ENCODE peak calls at places on chromosomes 4 and X, in four cellular contexts. One of them, this sample, is unnamed.

GRCh38 chr4:8277356-8278008 is 7.9 kb downstream of the HTRA3 start:
- DNase-seq in choroid plexus epithelial cell: no peak
- DNase-seq in fibroblast of lung: no peak
- DNase-seq in tibial artery: no peak
- DNase-seq in this sample: no peak

GRCh38 chr4:22573198-22573597 is 57.3 kb upstream of the ADGRA3 start:
- DNase-seq in choroid plexus epithelial cell: no peak
- DNase-seq in fibroblast of lung: peak; percentile 36
- DNase-seq in tibial artery: peak; percentile 81
- DNase-seq in this sample: no peak

GRCh38 chr4:73257995-73258667 is 467 bp downstream of the ANKRD17 start:
- DNase-seq in choroid plexus epithelial cell: peak; percentile 33
- DNase-seq in fibroblast of lung: peak; percentile 41
- DNase-seq in tibial artery: peak; percentile 71
- DNase-seq in this sample: peak; percentile 71

GRCh38 chrX:40245411-40246140 is 147.8 kb upstream of the BCOR start:
- DNase-seq in choroid plexus epithelial cell: peak; percentile 90
- DNase-seq in fibroblast of lung: peak; percentile 58
- DNase-seq in tibial artery: no peak
- DNase-seq in this sample: no peak

GRCh38 chr4:156870861-156871260 is 100.7 kb downstream of the PDGFC start:
- DNase-seq in choroid plexus epithelial cell: no peak
- DNase-seq in fibroblast of lung: no peak
- DNase-seq in tibial artery: no peak
- DNase-seq in this sample: no peak

GRCh38 chrX:76971393-76972376 is 475.5 kb upstream of the FGF16 start:
- DNase-seq in choroid plexus epithelial cell: no peak
- DNase-seq in fibroblast of lung: no peak
- DNase-seq in tibial artery: no peak
- DNase-seq in this sample: peak; percentile 30

GRCh38 chrX:37905436-37906147 is 58.2 kb upstream of the DYNLT3 start:
- DNase-seq in choroid plexus epithelial cell: peak; percentile 63
- DNase-seq in fibroblast of lung: peak; percentile 7
- DNase-seq in tibial artery: no peak
- DNase-seq in this sample: no peak

GRCh38 chr4:114563536-114564315 is 34.9 kb upstream of the UGT8 start:
- DNase-seq in choroid plexus epithelial cell: peak; percentile 23
- DNase-seq in fibroblast of lung: no peak
- DNase-seq in tibial artery: no peak
- DNase-seq in this sample: no peak

GRCh38 chr4:21795091-21795490 is 153.5 kb downstream of the KCNIP4 start:
- DNase-seq in choroid plexus epithelial cell: peak; percentile 86
- DNase-seq in fibroblast of lung: peak; percentile 65
- DNase-seq in tibial artery: no peak
- DNase-seq in this sample: no peak

GRCh38 chrX:39910651-39911050 is 187.1 kb downstream of the BCOR start:
- DNase-seq in choroid plexus epithelial cell: no peak
- DNase-seq in fibroblast of lung: no peak
- DNase-seq in tibial artery: no peak
- DNase-seq in this sample: no peak

GRCh38 chr4:13866881-13867280 is 239.4 kb upstream of the BOD1L1 start:
- DNase-seq in choroid plexus epithelial cell: peak; percentile 33
- DNase-seq in fibroblast of lung: no peak
- DNase-seq in tibial artery: no peak
- DNase-seq in this sample: no peak

GRCh38 chr4:90186229-90186628 is 59.0 kb downstream of the CCSER1 start:
- DNase-seq in choroid plexus epithelial cell: no peak
- DNase-seq in fibroblast of lung: no peak
- DNase-seq in tibial artery: no peak
- DNase-seq in this sample: no peak

GRCh38 chr4:150236626-150237025 is 158.4 kb downstream of the DCLK2 start:
- DNase-seq in choroid plexus epithelial cell: no peak
- DNase-seq in fibroblast of lung: peak; percentile 52
- DNase-seq in tibial artery: no peak
- DNase-seq in this sample: no peak

GRCh38 chr4:176334066-176334465 is 14.3 kb downstream of the SPCS3 start:
- DNase-seq in choroid plexus epithelial cell: no peak
- DNase-seq in fibroblast of lung: no peak
- DNase-seq in tibial artery: no peak
- DNase-seq in this sample: no peak

GRCh38 chr4:76074468-76074867 is at the start of gene ART3:
- DNase-seq in choroid plexus epithelial cell: peak; percentile 37
- DNase-seq in fibroblast of lung: no peak
- DNase-seq in tibial artery: no peak
- DNase-seq in this sample: no peak

GRCh38 chr4:4663028-4663427 is 121.2 kb upstream of the STX18 start:
- DNase-seq in choroid plexus epithelial cell: peak; percentile 39
- DNase-seq in fibroblast of lung: peak; percentile 33
- DNase-seq in tibial artery: no peak
- DNase-seq in this sample: no peak

GRCh38 chr4:81164126-81164525 is 50.9 kb downstream of the PRKG2 start:
- DNase-seq in choroid plexus epithelial cell: no peak
- DNase-seq in fibroblast of lung: no peak
- DNase-seq in tibial artery: no peak
- DNase-seq in this sample: no peak

GRCh38 chr4:81165853-81166430 is 49.1 kb downstream of the PRKG2 start:
- DNase-seq in choroid plexus epithelial cell: peak; percentile 42
- DNase-seq in fibroblast of lung: peak; percentile 22
- DNase-seq in tibial artery: no peak
- DNase-seq in this sample: no peak

GRCh38 chr4:81162752-81163458 is 52.1 kb downstream of the PRKG2 start:
- DNase-seq in choroid plexus epithelial cell: no peak
- DNase-seq in fibroblast of lung: no peak
- DNase-seq in tibial artery: no peak
- DNase-seq in this sample: no peak

GRCh38 chr4:81164623-81165416 is 50.2 kb downstream of the PRKG2 start:
- DNase-seq in choroid plexus epithelial cell: peak; percentile 56
- DNase-seq in fibroblast of lung: peak; percentile 39
- DNase-seq in tibial artery: no peak
- DNase-seq in this sample: no peak

GRCh38 chr4:81166431-81166830 is 48.6 kb downstream of the PRKG2 start:
- DNase-seq in choroid plexus epithelial cell: peak; percentile 64
- DNase-seq in fibroblast of lung: peak; percentile 36
- DNase-seq in tibial artery: no peak
- DNase-seq in this sample: no peak
- H3K4me3 ChIP-seq in choroid plexus epithelial cell: no peak overlapping the region
- H3K4me3 ChIP-seq in fibroblast of lung: no peak overlapping the region
- H3K4me3 ChIP-seq in tibial artery: no peak overlapping the region
- H3K4me3 ChIP-seq in this sample: no peak overlapping the region

GRCh38 chr4:18020145-18020670 is 1.3 kb downstream of the LCORL start:
- DNase-seq in choroid plexus epithelial cell: peak; percentile 15
- DNase-seq in fibroblast of lung: peak; percentile 20
- DNase-seq in tibial artery: no peak
- DNase-seq in this sample: peak; percentile 31

GRCh38 chr4:18021720-18022571 is at the start of gene LCORL:
- DNase-seq in choroid plexus epithelial cell: peak; percentile 98
- DNase-seq in fibroblast of lung: peak; percentile 97
- DNase-seq in tibial artery: peak; percentile 96
- DNase-seq in this sample: peak; percentile 99

GRCh38 chr4:18021470-18021719 is 160 bp downstream of the LCORL start:
- DNase-seq in choroid plexus epithelial cell: no peak
- DNase-seq in fibroblast of lung: peak; percentile 21
- DNase-seq in tibial artery: no peak
- DNase-seq in this sample: no peak

GRCh38 chr4:18022572-18023039 is 1.1 kb upstream of the LCORL start:
- DNase-seq in choroid plexus epithelial cell: peak; percentile 23
- DNase-seq in fibroblast of lung: peak; percentile 12
- DNase-seq in tibial artery: no peak
- DNase-seq in this sample: no peak

GRCh38 chr4:18020671-18021469 is 685 bp downstream of the LCORL start:
- DNase-seq in choroid plexus epithelial cell: peak; percentile 84
- DNase-seq in fibroblast of lung: peak; percentile 87
- DNase-seq in tibial artery: peak; percentile 81
- DNase-seq in this sample: peak; percentile 86
- TF ChIP-seq CTCF in choroid plexus epithelial cell: no peak
- TF ChIP-seq CTCF in fibroblast of lung: no peak
- TF ChIP-seq CTCF in tibial artery: no peak
- TF ChIP-seq CTCF in this sample: no peak

GRCh38 chr4:11151500-11151899 is 277.2 kb downstream of the HS3ST1 start:
- DNase-seq in choroid plexus epithelial cell: no peak
- DNase-seq in fibroblast of lung: no peak
- DNase-seq in tibial artery: no peak
- DNase-seq in this sample: peak; percentile 47

GRCh38 chr4:11152684-11153083 is 276.0 kb downstream of the HS3ST1 start:
- DNase-seq in choroid plexus epithelial cell: no peak
- DNase-seq in fibroblast of lung: no peak
- DNase-seq in tibial artery: no peak
- DNase-seq in this sample: no peak

GRCh38 chr4:11149612-11150259 is 279.0 kb downstream of the HS3ST1 start:
- DNase-seq in choroid plexus epithelial cell: no peak
- DNase-seq in fibroblast of lung: no peak
- DNase-seq in tibial artery: no peak
- DNase-seq in this sample: peak; percentile 2
- H3K4me3 ChIP-seq in choroid plexus epithelial cell: no peak overlapping the region
- H3K4me3 ChIP-seq in fibroblast of lung: no peak overlapping the region
- H3K4me3 ChIP-seq in tibial artery: no peak overlapping the region
- H3K4me3 ChIP-seq in this sample: no peak overlapping the region

GRCh38 chr4:130703211-130703920 is 1607.4 kb downstream of the C4orf33 start:
- DNase-seq in choroid plexus epithelial cell: no peak
- DNase-seq in fibroblast of lung: no peak
- DNase-seq in tibial artery: no peak
- DNase-seq in this sample: no peak
- TF ChIP-seq CTCF in choroid plexus epithelial cell: no peak
- TF ChIP-seq CTCF in fibroblast of lung: no peak
- TF ChIP-seq CTCF in tibial artery: no peak
- TF ChIP-seq CTCF in this sample: no peak

GRCh38 chrX:120463241-120463640 is 5.9 kb downstream of the LAMP2 start:
- DNase-seq in choroid plexus epithelial cell: peak; percentile 87
- DNase-seq in fibroblast of lung: peak; percentile 72
- DNase-seq in tibial artery: no peak
- DNase-seq in this sample: no peak
- H3K4me3 ChIP-seq in choroid plexus epithelial cell: no peak overlapping the region
- H3K4me3 ChIP-seq in fibroblast of lung: no peak overlapping the region
- H3K4me3 ChIP-seq in tibial artery: no peak overlapping the region
- H3K4me3 ChIP-seq in this sample: no peak overlapping the region

DNA sequence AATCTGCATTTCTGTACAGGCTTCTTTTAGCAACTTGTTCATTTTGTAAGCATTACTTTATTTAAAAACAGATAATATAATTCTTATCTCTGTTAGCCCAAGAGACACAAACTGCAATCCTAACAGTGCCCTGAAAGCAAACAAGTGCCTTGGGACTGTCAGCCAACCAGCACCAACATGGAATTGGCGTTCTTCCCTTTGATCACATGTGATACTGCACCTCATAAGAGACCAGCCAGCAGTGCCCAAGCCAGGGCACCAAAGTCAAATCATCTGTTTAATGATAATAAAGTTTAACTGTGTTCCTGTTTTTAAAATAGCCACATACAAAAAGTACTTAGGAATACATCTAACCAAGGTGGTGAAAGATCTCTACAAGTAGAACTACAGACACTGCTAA is 223.2 kb downstream of the PRDM5 start:
- DNase-seq in choroid plexus epithelial cell: no peak
- DNase-seq in fibroblast of lung: no peak
- DNase-seq in tibial artery: no peak
- DNase-seq in this sample: no peak
- TF ChIP-seq CTCF in choroid plexus epithelial cell: no peak
- TF ChIP-seq CTCF in fibroblast of lung: no peak
- TF ChIP-seq CTCF in tibial artery: no peak
- TF ChIP-seq CTCF in this sample: no peak

GRCh38 chr4:139625487-139625886 is 40.1 kb upstream of the MGST2 start:
- DNase-seq in choroid plexus epithelial cell: no peak
- DNase-seq in fibroblast of lung: no peak
- DNase-seq in tibial artery: no peak
- DNase-seq in this sample: no peak

GRCh38 chr4:139624441-139625130 is 41.0 kb upstream of the MGST2 start:
- DNase-seq in choroid plexus epithelial cell: no peak
- DNase-seq in fibroblast of lung: no peak
- DNase-seq in tibial artery: no peak
- DNase-seq in this sample: no peak

GRCh38 chr4:139629761-139630160 is 35.9 kb upstream of the MGST2 start:
- DNase-seq in choroid plexus epithelial cell: no peak
- DNase-seq in fibroblast of lung: no peak
- DNase-seq in tibial artery: no peak
- DNase-seq in this sample: no peak

GRCh38 chr4:139630991-139631390 is 34.6 kb upstream of the MGST2 start:
- DNase-seq in choroid plexus epithelial cell: no peak
- DNase-seq in fibroblast of lung: no peak
- DNase-seq in tibial artery: no peak
- DNase-seq in this sample: no peak

DNA sequence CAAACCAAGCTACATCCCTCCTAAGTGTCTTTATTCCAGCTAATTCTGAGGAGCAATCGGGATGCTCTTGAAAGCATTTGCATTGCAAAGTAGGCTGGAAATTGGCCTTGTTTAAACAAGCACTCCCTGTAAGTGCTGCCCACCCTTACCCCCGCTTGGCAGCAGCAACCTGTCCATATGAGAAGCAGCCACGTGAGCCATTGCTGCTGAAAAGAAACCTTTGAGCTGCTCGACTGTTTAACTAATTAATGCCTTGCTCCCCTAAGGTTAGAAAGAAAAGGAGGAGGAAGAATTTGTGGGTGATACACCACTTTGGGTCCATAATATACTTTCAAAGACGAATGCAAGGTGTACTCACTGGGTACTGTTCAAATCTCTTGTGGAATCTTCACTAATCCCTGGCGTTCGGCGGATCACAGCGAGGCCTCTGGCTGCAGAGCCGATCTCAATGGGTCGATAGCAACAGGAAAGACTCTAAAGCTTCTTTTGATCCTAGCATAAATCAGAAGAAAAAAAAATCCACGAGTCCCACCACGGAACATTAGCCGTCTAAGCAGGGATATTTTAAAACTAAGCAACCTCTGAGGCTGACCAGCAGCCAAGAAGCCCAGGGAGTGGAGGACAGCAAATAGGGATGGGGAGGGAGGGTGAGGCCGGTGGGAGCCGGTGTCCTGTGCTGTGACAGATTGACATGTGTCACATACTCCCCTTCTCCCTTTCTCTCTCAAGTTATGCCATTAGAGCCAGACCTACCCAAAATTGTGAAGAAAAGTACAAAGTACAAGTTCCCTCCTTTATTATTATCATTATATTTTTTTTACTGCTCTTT is 37.2 kb upstream of the MGST2 start:
- DNase-seq in choroid plexus epithelial cell: no peak
- DNase-seq in fibroblast of lung: no peak
- DNase-seq in tibial artery: no peak
- DNase-seq in this sample: no peak
- H3K4me3 ChIP-seq in choroid plexus epithelial cell: no peak overlapping the region
- H3K4me3 ChIP-seq in fibroblast of lung: no peak overlapping the region
- H3K4me3 ChIP-seq in tibial artery: no peak overlapping the region
- H3K4me3 ChIP-seq in this sample: no peak overlapping the region

GRCh38 chr4:10160280-10160856 is 43.8 kb upstream of the WDR1 start:
- DNase-seq in choroid plexus epithelial cell: peak; percentile 65
- DNase-seq in fibroblast of lung: peak; percentile 42
- DNase-seq in tibial artery: no peak
- DNase-seq in this sample: no peak
- TF ChIP-seq CTCF in choroid plexus epithelial cell: peak; percentile 54
- TF ChIP-seq CTCF in fibroblast of lung: no peak
- TF ChIP-seq CTCF in tibial artery: no peak
- TF ChIP-seq CTCF in this sample: no peak

GRCh38 chr4:125321709-125322362 is 7.1 kb downstream of the FAT4 start:
- DNase-seq in choroid plexus epithelial cell: peak; percentile 72
- DNase-seq in fibroblast of lung: peak; percentile 64
- DNase-seq in tibial artery: no peak
- DNase-seq in this sample: no peak
- H3K4me3 ChIP-seq in choroid plexus epithelial cell: peak overlapping the region; percentile 23
- H3K4me3 ChIP-seq in fibroblast of lung: no peak overlapping the region
- H3K4me3 ChIP-seq in tibial artery: peak overlapping the region; percentile 30
- H3K4me3 ChIP-seq in this sample: no peak overlapping the region

This sample was measured in GM12865.